ENCODE peak calls at places on chromosomes 11 and 22, in six cellular contexts. O is IMR-90, L is H1, X is neuronal stem cell, C is trophoblast cell, Q is H9. F is an unnamed sample.

GRCh38 chr22:49197986-49198704 is 629.5 kb downstream of the BRD1 start:
- DNase-seq in O (no peak), L (no peak), X (no peak), C (no peak), Q (peak), F (no peak)

GRCh38 chr22:39238561-39238960 is 6.2 kb downstream of the PDGFB start:
- DNase-seq in O (no peak), L (no peak), X (no peak), C (no peak), Q (no peak), F (no peak)

GRCh38 chr11:112961751-112962747 is 829 bp downstream of the NCAM1 start:
- DNase-seq in O (no peak), L (no peak), X (peak), C (no peak), Q (peak), F (peak)

GRCh38 chr11:117045956-117046355 is 52.3 kb downstream of the SIK3 start:
- DNase-seq in O (no peak), L (no peak), X (no peak), C (no peak), Q (no peak), F (no peak)

GRCh38 chr11:44199816-44200215 is 104.3 kb downstream of the EXT2 start:
- DNase-seq in O (peak), L (no peak), X (no peak), C (no peak), Q (no peak), F (no peak)

GRCh38 chr22:21865041-21865440 is 2.4 kb downstream of the MAPK1 start:
- DNase-seq in O (peak), L (no peak), X (no peak), C (peak), Q (no peak), F (peak)

GRCh38 chr11:120025606-120026335 is 112.1 kb downstream of the TRIM29 start:
- DNase-seq in O (no peak), L (no peak), X (no peak), C (no peak), Q (peak), F (no peak)

GRCh38 chr22:50329236-50329635 is 2.4 kb upstream of the DENND6B start:
- DNase-seq in O (peak), L (no peak), X (no peak), C (no peak), Q (no peak), F (peak)

GRCh38 chr11:118691926-118692830 is 12.7 kb upstream of the TREH start:
- DNase-seq in O (peak), L (no peak), X (no peak), C (peak), Q (no peak), F (peak)

GRCh38 chr22:38172489-38173155 is 9.0 kb downstream of the PLA2G6 start:
- DNase-seq in O (peak), L (no peak), X (no peak), C (no peak), Q (no peak), F (no peak)

GRCh38 chr22:46881373-46882118 is 119.1 kb downstream of the TBC1D22A start:
- DNase-seq in O (peak), L (no peak), X (no peak), C (no peak), Q (no peak), F (peak)

GRCh38 chr11:46969379-46969778 is 32.8 kb downstream of the CSTPP1 start:
- DNase-seq in O (no peak), L (no peak), X (no peak), C (no peak), Q (no peak), F (no peak)

GRCh38 chr11:103648054-103648453 is 388.4 kb upstream of the DDI1 start:
- DNase-seq in O (no peak), L (no peak), X (no peak), C (no peak), Q (no peak), F (no peak)

GRCh38 chr11:66136752-66137123 is 66.7 kb downstream of the PACS1 start:
- DNase-seq in O (peak), L (no peak), X (no peak), C (no peak), Q (no peak), F (peak)

GRCh38 chr22:21672107-21672629 is 6.4 kb downstream of the PPIL2 start:
- DNase-seq in O (no peak), L (no peak), X (no peak), C (no peak), Q (no peak), F (no peak)

GRCh38 chr11:114193730-114194674 is 102.2 kb upstream of the NNMT start:
- DNase-seq in O (no peak), L (no peak), X (no peak), C (no peak), Q (no peak), F (no peak)

GRCh38 chr11:86916330-86916729 is 38.9 kb downstream of the FZD4 start:
- DNase-seq in O (peak), L (no peak), X (no peak), C (peak), Q (no peak), F (peak)

DNA sequence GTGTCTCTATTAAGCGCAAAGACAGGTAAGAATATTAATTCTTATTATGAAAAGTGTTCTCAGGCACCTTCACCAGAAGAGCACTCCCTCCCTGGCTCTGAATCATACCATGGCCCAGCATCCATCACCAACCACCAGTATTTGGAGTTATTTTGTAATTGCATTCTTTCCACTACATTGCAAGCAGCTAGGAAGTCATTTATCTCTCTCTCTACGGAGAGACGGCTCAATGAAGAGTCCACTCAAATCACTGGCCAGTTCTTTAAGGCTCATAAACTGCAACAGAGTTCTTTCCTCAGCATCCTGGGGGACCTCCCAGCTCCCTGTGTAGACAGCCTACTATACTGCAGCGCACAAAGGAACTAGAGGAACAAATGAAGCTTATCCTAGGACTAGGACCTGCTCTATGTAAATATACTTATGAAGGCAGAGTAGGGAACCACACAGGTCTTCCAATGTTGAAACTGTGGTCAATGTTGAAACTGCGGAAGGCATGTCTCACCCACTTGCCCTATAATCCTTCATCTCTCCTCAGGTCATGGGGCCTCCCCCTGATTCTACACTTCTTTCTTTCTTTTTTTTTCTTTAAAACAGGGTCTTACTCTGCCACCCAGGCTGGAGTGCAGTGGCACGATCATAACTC is 63.4 kb downstream of the AAMDC start:
- DNase-seq in O (peak), L (no peak), X (no peak), C (peak), Q (no peak), F (peak)
- H4K91ac ChIP-seq in O (peak), L (no peak), X (no peak), C (no peak), Q (no peak), F (no peak)

GRCh38 chr11:62726156-62727006 is 876 bp downstream of the HNRNPUL2 start:
- DNase-seq in O (no peak), L (no peak), X (no peak), C (no peak), Q (no peak), F (no peak)

GRCh38 chr11:62725686-62726085 is 1.6 kb downstream of the HNRNPUL2 start:
- DNase-seq in O (no peak), L (no peak), X (no peak), C (peak), Q (no peak), F (no peak)

GRCh38 chr11:62727833-62728721 is at the start of gene TTC9C:
- DNase-seq in O (peak), L (peak), X (peak), C (peak), Q (peak), F (peak)

GRCh38 chr11:62724171-62724570 is 3.1 kb downstream of the HNRNPUL2 start:
- DNase-seq in O (no peak), L (no peak), X (no peak), C (no peak), Q (no peak), F (no peak)

GRCh38 chr11:62727007-62727832 is at the start of gene HNRNPUL2:
- DNase-seq in O (peak), L (peak), X (peak), C (peak), Q (peak), F (peak)
- H3K18ac ChIP-seq in O (peak), L (peak), X (peak), C (peak), Q (peak), F (peak)

GRCh38 chr22:32661737-32662586 is 139.5 kb upstream of the TIMP3 start:
- DNase-seq in O (peak), L (no peak), X (no peak), C (peak), Q (no peak), F (peak)
- H4K91ac ChIP-seq in O (peak), L (no peak), X (no peak), C (peak), Q (no peak), F (peak)

GRCh38 chr11:83285131-83285770 is 916 bp downstream of the CCDC90B start:
- DNase-seq in O (no peak), L (no peak), X (no peak), C (no peak), Q (no peak), F (no peak)
- H3K18ac ChIP-seq in O (peak), L (peak), X (peak), C (peak), Q (peak), F (peak)

DNA sequence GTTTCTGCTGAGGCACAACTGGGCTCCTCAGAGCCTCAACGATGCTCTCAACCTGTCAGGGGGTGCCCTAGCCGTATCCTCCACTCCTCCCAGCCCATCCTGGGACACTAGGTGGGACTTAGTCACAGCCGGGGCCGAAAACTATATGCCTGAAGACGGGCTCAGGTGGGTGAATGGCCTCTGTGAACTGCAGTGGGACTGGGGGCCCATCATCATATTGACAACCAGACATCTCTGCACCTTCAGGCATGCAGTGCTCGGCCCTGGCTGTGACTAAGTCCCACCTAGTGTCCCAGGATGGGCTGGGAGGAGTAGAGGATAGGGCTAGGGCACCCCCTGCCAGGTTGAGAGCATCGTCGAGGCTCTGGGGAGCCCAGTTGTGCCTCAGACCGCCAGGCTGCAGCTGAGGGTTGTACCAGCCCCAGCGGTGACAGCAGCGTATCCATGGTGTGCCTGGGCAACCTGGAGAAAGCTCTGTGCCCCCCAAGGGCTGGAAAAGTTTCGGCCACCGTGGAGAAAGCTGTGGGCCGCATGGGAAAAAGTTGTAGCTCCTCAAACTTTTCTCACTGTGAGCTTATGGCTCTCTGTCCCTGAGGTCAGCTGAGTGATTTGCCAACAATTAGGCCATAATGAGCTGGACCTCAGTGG is 88.9 kb downstream of the RRM1 start:
- DNase-seq in O (no peak), L (no peak), X (no peak), C (no peak), Q (no peak), F (no peak)
- H4K91ac ChIP-seq in O (no peak), L (no peak), X (no peak), C (no peak), Q (no peak), F (no peak)